ENCODE peak calls at places on chromosomes 11 and 22, in eight cellular contexts. L is NCI-H460; S is stimulated activated CD4-positive, alpha-beta T cell treated with anti-CD3 and anti-CD28 coated beads, Interleukin-4, amount 100 ng/mL, for 48 hours; H is naive thymus-derived CD8-positive, alpha-beta T cell; V is activated T-cell treated with anti-CD3 and anti-CD28 coated beads, Interleukin-2, amount 50 U/mL, for 48 hours; Y is fibroblast of mammary gland; Q is skeletal muscle cell; X is CD4-positive, alpha-beta T cell. P is an unnamed sample.

GRCh38 chr11:122673706-122674105 is 18.2 kb downstream of the UBASH3B start:
- DNase-seq in L (no peak), S (no peak), H (no peak), V (no peak), Y (peak), Q (peak), X (no peak), P (no peak)

GRCh38 chr11:128548655-128549255 is 38.6 kb downstream of the ETS1 start:
- DNase-seq in L (no peak), S (no peak), H (no peak), V (peak), Y (peak), Q (no peak), X (no peak), P (peak)

GRCh38 chr11:66080055-66080817 is 10.2 kb downstream of the PACS1 start:
- DNase-seq in L (no peak), S (peak), H (peak), V (peak), Y (peak), Q (peak), X (peak), P (peak)

GRCh38 chr22:27990879-27991278 is 71.8 kb upstream of the PITPNB start:
- DNase-seq in L (peak), S (no peak), H (no peak), V (no peak), Y (peak), Q (no peak), X (no peak), P (peak)

GRCh38 chr11:121194731-121195596 is 93.9 kb downstream of the TECTA start:
- DNase-seq in L (peak), S (peak), H (peak), V (peak), Y (peak), Q (peak), X (peak), P (peak)

GRCh38 chr11:129283141-129283540 is 91.0 kb upstream of the ARHGAP32 start:
- DNase-seq in L (no peak), S (no peak), H (no peak), V (no peak), Y (no peak), Q (no peak), X (no peak), P (peak)

GRCh38 chr11:78860720-78861422 is 286.2 kb upstream of the NARS2 start:
- DNase-seq in L (no peak), S (no peak), H (no peak), V (no peak), Y (peak), Q (no peak), X (no peak), P (no peak)

GRCh38 chr22:36541831-36542391 is 12.9 kb upstream of the EIF3D start:
- DNase-seq in L (peak), S (peak), H (no peak), V (peak), Y (peak), Q (peak), X (no peak), P (no peak)

GRCh38 chr11:109798521-109798920 is 294.7 kb upstream of the ZC3H12C start:
- DNase-seq in L (no peak), S (no peak), H (no peak), V (no peak), Y (no peak), Q (no peak), X (no peak), P (no peak)

GRCh38 chr11:78371221-78371899 is 46.3 kb downstream of the GAB2 start:
- DNase-seq in L (no peak), S (no peak), H (no peak), V (no peak), Y (peak), Q (no peak), X (no peak), P (no peak)

GRCh38 chr11:125343732-125344131 is 152.3 kb downstream of the FEZ1 start:
- DNase-seq in L (no peak), S (no peak), H (no peak), V (no peak), Y (no peak), Q (peak), X (no peak), P (no peak)

GRCh38 chr11:111018571-111018970 is 227.0 kb upstream of the POU2AF2 start:
- DNase-seq in L (no peak), S (no peak), H (no peak), V (no peak), Y (peak), Q (peak), X (no peak), P (no peak)

GRCh38 chr11:115996125-115996807 is 492.1 kb upstream of the CADM1 start:
- DNase-seq in L (no peak), S (no peak), H (no peak), V (no peak), Y (no peak), Q (no peak), X (no peak), P (no peak)

GRCh38 chr11:8581300-8581699 is 12.7 kb downstream of the STK33 start:
- DNase-seq in L (no peak), S (no peak), H (no peak), V (no peak), Y (peak), Q (no peak), X (no peak), P (no peak)

GRCh38 chr11:35102267-35102666 is 36.7 kb upstream of the CD44 start:
- DNase-seq in L (no peak), S (no peak), H (no peak), V (no peak), Y (no peak), Q (no peak), X (no peak), P (no peak)

GRCh38 chr22:39580795-39581194 is 10.2 kb downstream of the CACNA1I start:
- DNase-seq in L (no peak), S (no peak), H (no peak), V (no peak), Y (no peak), Q (no peak), X (no peak), P (no peak)

GRCh38 chr11:41175304-41175972 is 284.0 kb downstream of the LRRC4C start:
- DNase-seq in L (no peak), S (no peak), H (no peak), V (no peak), Y (no peak), Q (no peak), X (no peak), P (no peak)

GRCh38 chr22:32544953-32545558 is 70.4 kb downstream of the FBXO7 start:
- DNase-seq in L (no peak), S (no peak), H (no peak), V (no peak), Y (no peak), Q (no peak), X (no peak), P (no peak)

GRCh38 chr11:93591247-93591898 is 48.2 kb upstream of the SMCO4 start:
- DNase-seq in L (no peak), S (no peak), H (no peak), V (no peak), Y (peak), Q (peak), X (no peak), P (no peak)

GRCh38 chr11:22221143-22221542 is 28.3 kb downstream of the ANO5 start:
- DNase-seq in L (no peak), S (no peak), H (no peak), V (no peak), Y (no peak), Q (no peak), X (no peak), P (no peak)

GRCh38 chr11:123284454-123284853 is 89.4 kb upstream of the CLMP start:
- DNase-seq in L (no peak), S (no peak), H (no peak), V (no peak), Y (no peak), Q (no peak), X (no peak), P (no peak)

GRCh38 chr11:1564535-1565172 is 7.4 kb downstream of the DUSP8 start:
- DNase-seq in L (no peak), S (no peak), H (no peak), V (no peak), Y (peak), Q (peak), X (no peak), P (peak)

GRCh38 chr22:17198188-17199130 is 20.8 kb downstream of the ADA2 start:
- DNase-seq in L (no peak), S (no peak), H (no peak), V (no peak), Y (peak), Q (no peak), X (no peak), P (peak)

GRCh38 chr11:2664886-2665746 is 34.7 kb downstream of the KCNQ1OT1 start:
- DNase-seq in L (no peak), S (no peak), H (no peak), V (no peak), Y (no peak), Q (no peak), X (no peak), P (no peak)

GRCh38 chr11:92376146-92376599 is 151.6 kb downstream of the FAT3 start:
- DNase-seq in L (no peak), S (no peak), H (no peak), V (no peak), Y (peak), Q (peak), X (no peak), P (no peak)

GRCh38 chr11:44870142-44870541 is 80.5 kb downstream of the TP53I11 start:
- DNase-seq in L (no peak), S (no peak), H (no peak), V (no peak), Y (no peak), Q (no peak), X (no peak), P (no peak)

GRCh38 chr11:102268083-102268984 is 49.0 kb upstream of the BIRC3 start:
- DNase-seq in L (peak), S (peak), H (peak), V (peak), Y (peak), Q (no peak), X (peak), P (peak)

P was measured in left colon.